ENCODE peak calls at places on chromosomes 6 and 20, in five cellular contexts. O, K, Y, N and L are unnamed samples.

GRCh38 chr20:49483018-49483705 is 694 bp upstream of the KCNB1 start:
- DNase-seq in O (no peak), K (no peak), Y (no peak), N (no peak), L (no peak)

GRCh38 chr6:27662770-27663169 is 189.9 kb upstream of the ZNF184 start:
- DNase-seq in O (no peak), K (no peak), Y (no peak), N (no peak), L (no peak)

GRCh38 chr6:33978593-33979150 is 167.2 kb downstream of the GRM4 start:
- DNase-seq in O (no peak), K (no peak), Y (no peak), N (no peak), L (no peak)

GRCh38 chr20:1846341-1846740 is 48.9 kb upstream of the SIRPA start:
- DNase-seq in O (no peak), K (no peak), Y (no peak), N (no peak), L (no peak)

GRCh38 chr20:651713-652610 is 1.0 kb downstream of the SRXN1 start:
- DNase-seq in O (no peak), K (no peak), Y (peak), N (no peak), L (no peak)

GRCh38 chr6:148497256-148497655 is 154.6 kb downstream of the SASH1 start:
- DNase-seq in O (peak), K (no peak), Y (no peak), N (no peak), L (no peak)

GRCh38 chr20:41136695-41137411 is 490 bp upstream of the PLCG1 start:
- DNase-seq in O (peak), K (peak), Y (peak), N (peak), L (peak)

GRCh38 chr6:158506577-158506976 is 53.3 kb upstream of the TMEM181 start:
- DNase-seq in O (peak), K (no peak), Y (peak), N (peak), L (peak)